ENCODE peak calls at places on chromosomes 6 and 20, in five cellular contexts. Q is colonic mucosa, V is NAMALWA, I is HT1080, M is IMR-90. G is an unnamed sample.

GRCh38 chr20:7770046-7770445 is 170.2 kb downstream of the HAO1 start:
- DNase-seq in Q (no peak), V (no peak), I (no peak), M (no peak), G (no peak)

GRCh38 chr6:44258325-44258863 is 1.1 kb upstream of the SLC35B2 start:
- DNase-seq in Q (no peak), V (peak; percentile 29), I (no peak), M (no peak), G (no peak)

GRCh38 chr6:159104931-159105330 is 60.1 kb upstream of the TAGAP start:
- DNase-seq in Q (peak; percentile 14), V (peak; percentile 94), I (no peak), M (no peak), G (no peak)

GRCh38 chr20:33009214-33010132 is 2.0 kb downstream of the BPIFB2 start:
- DNase-seq in Q (no peak), V (no peak), I (no peak), M (no peak), G (no peak)

GRCh38 chr20:16575390-16576140 is 2.3 kb upstream of the KIF16B start:
- DNase-seq in Q (peak; percentile 32), V (no peak), I (no peak), M (no peak), G (no peak)

GRCh38 chr6:68880050-68880449 is 245.0 kb downstream of the ADGRB3 start:
- DNase-seq in Q (no peak), V (no peak), I (peak; percentile 10), M (no peak), G (peak; percentile 65)

GRCh38 chr20:1336699-1337387 is 7.9 kb upstream of the SDCBP2 start:
- DNase-seq in Q (peak; percentile 58), V (no peak), I (no peak), M (no peak), G (no peak)

GRCh38 chr20:3532089-3532615 is 61.3 kb downstream of the ATRN start:
- DNase-seq in Q (no peak), V (no peak), I (no peak), M (no peak), G (no peak)